ENCODE peak calls at places on chromosome 13, in five cellular contexts. F is GM23338, U is GM12878, C is HepG2, I is H1. V is an unnamed sample.

GRCh38 chr13:53749306-53749705 is 720.7 kb downstream of the OLFM4 start:
- DNase-seq in I (no peak), F (no peak), C (no peak), U (no peak), V (no peak)

GRCh38 chr13:97212540-97213146 is 9.5 kb upstream of the MBNL2 start:
- DNase-seq in C (no peak), U (no peak), I (no peak), F (peak), V (peak)

GRCh38 chr13:72864142-72865035 is 82.5 kb downstream of the PIBF1 start:
- DNase-seq in F (no peak), I (no peak), U (peak), C (no peak), V (no peak)

GRCh38 chr13:74062933-74063332 is 71.3 kb downstream of the KLF12 start:
- DNase-seq in C (no peak), F (no peak), U (peak), I (no peak), V (no peak)

GRCh38 chr13:76293346-76293745 is 592.9 kb downstream of the KCTD12 start:
- DNase-seq in I (no peak), C (no peak), U (no peak), F (no peak), V (no peak)

GRCh38 chr13:97308735-97309429 is 86.7 kb downstream of the MBNL2 start:
- DNase-seq in F (no peak), C (peak), U (no peak), I (no peak), V (no peak)

GRCh38 chr13:97364827-97365226 is 69.1 kb upstream of the RAP2A start:
- DNase-seq in C (no peak), U (no peak), F (no peak), I (no peak), V (no peak)

GRCh38 chr13:73938375-73939070 is 195.7 kb downstream of the KLF12 start:
- DNase-seq in F (no peak), I (no peak), U (no peak), C (no peak), V (no peak)

GRCh38 chr13:34076943-34077703 is 259.2 kb downstream of the RFC3 start:
- DNase-seq in C (peak), U (no peak), F (peak), I (no peak), V (no peak)

GRCh38 chr13:81473366-81473899 is 1132.5 kb upstream of the SPRY2 start:
- DNase-seq in C (no peak), U (no peak), I (no peak), F (no peak), V (no peak)

GRCh38 chr13:87810391-87810801 is 139.2 kb downstream of the SLITRK5 start:
- DNase-seq in U (no peak), F (peak), C (peak), I (peak), V (no peak)

GRCh38 chr13:79593121-79593520 is 112.2 kb downstream of the NDFIP2 start:
- DNase-seq in I (no peak), U (no peak), C (no peak), F (no peak), V (no peak)

GRCh38 chr13:50518791-50519201 is 324.7 kb downstream of the DLEU7 start:
- DNase-seq in C (no peak), U (no peak), F (no peak), I (no peak), V (no peak)

GRCh38 chr13:48199404-48199991 is 33.5 kb upstream of the ITM2B start:
- DNase-seq in F (no peak), C (no peak), U (no peak), I (no peak), V (no peak)

DNA sequence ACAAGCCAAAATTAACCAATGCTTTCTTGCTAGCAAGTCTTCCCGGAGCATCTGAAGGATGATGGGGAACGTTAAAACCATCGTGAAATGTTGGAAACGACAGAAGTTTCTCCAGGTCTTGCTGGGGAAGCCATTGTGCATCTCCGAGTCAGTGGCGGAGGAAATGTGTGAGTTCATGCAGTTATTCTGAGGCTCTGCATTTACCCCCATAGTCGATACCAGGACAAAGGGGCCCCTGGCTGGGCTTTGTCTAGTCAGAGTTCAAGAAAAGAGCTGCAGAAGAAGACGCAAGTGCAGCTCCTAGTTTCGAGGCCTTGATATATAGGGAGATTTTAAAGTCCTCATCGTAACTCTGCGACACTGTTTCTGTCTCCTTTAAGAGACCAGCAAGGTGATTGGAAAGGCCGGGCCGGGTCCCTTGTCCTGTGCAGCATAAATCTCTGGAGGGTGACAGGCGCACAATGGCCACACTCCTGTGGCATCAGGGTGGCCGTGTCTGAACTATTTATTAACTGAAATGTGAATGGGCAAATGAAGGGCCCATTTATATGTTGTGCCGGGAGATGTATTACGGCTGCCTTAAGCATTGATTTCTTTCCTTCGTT is 172.0 kb downstream of the TEX29 start:
- DNase-seq in U (no peak), C (no peak), I (no peak), F (no peak), V (no peak)
- TF ChIP-seq CREB1 in U (no peak), C (no peak), I (no peak), F (no peak), V (no peak)

GRCh38 chr13:31227063-31227462 is 27.3 kb downstream of the B3GLCT start:
- DNase-seq in F (no peak), C (no peak), I (no peak), U (no peak), V (no peak)
- TF ChIP-seq EZH2 in F (no peak), C (no peak), I (no peak), U (no peak), V (no peak)

GRCh38 chr13:25068810-25069209 is 27.1 kb upstream of the PABPC3 start:
- DNase-seq in U (no peak), F (no peak), C (no peak), I (no peak), V (no peak)

GRCh38 chr13:25065974-25066770 is 29.8 kb upstream of the PABPC3 start:
- DNase-seq in C (no peak), I (no peak), F (no peak), U (no peak), V (no peak)

GRCh38 chr13:25064396-25064795 is 31.5 kb upstream of the PABPC3 start:
- DNase-seq in C (no peak), F (no peak), I (no peak), U (no peak), V (no peak)

GRCh38 chr13:25069236-25069635 is 26.7 kb upstream of the PABPC3 start:
- DNase-seq in I (no peak), F (no peak), C (no peak), U (no peak), V (no peak)

DNA sequence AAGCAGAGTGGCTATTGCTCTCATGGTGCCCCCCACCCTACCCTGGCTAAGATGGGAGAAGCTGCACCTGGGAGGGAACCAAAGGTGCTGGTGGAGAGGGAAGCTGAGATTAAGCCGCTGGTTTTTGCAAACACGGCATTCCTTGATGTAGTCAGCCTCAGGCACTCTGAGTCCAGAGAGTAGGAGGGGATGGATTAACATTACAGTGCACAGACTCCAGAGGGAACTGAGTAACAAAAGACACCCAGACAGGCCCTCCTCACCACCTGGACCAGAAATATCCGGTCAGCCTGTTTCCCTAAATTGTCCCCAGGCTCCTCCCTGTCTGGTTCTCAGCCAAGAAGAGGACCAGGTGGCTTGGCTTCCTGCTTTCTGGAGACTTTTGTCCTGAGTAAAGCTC is 28.9 kb upstream of the PABPC3 start:
- DNase-seq in F (peak), U (no peak), I (no peak), C (no peak), V (no peak)
- TF ChIP-seq CREB1 in F (no peak), U (no peak), I (no peak), C (no peak), V (no peak)

DNA sequence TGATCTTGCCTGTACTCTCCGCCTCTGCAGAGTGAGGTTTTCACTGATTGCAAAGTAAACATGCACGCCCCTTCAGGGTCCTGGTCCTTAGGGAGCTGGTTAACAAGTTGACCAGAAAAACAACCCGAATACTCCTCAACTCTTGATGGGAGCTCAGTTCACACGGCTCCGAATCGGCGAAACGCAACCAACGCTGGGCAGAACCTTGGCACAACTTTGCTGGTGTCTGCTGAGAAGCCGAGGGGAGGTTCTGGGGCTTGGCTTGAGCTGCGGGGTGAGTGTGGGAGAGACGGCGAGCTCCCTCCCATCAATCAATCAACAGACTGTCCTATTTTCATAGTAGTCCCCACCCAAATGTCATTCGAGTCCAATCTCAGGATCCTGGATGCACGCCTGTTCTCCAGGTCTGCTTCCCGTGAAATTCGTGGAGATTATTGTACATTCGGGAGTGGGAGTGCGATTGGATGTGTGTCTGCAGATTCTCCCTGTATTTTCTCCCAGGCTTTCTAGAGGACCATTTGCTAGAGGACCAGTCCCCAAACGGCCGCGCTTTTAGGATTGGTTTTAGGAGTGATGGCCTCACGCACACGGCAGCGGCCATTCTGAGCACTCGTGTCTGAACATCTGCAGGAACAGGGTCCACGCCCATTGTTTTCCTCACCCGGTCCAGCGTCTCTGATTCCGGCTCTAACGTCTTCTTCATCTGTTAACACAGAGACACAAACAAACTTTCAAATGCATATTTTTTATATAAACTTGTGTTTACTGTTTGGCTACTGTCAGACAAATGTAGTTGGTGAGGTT is 51.6 kb upstream of the F7 start:
- DNase-seq in F (no peak), C (no peak), U (no peak), I (no peak), V (no peak)
- TF ChIP-seq EZH2 in F (no peak), C (no peak), U (no peak), I (no peak), V (no peak)

V was measured in K562.